ENCODE peak calls at places on chromosome 10, in four cellular contexts. G, N, I and O are unnamed samples.
A peak's percentile ranks its signal among the peaks of the same experiment; 100 is the strongest.

GRCh38 chr10:119263966-119264621 is 56.7 kb downstream of the GRK5 start:
- DNase-seq in G (peak; percentile 7), N (no peak), I (no peak), O (no peak)

GRCh38 chr10:132470306-132471124 is 67.1 kb upstream of the INPP5A start:
- DNase-seq in G (no peak), N (no peak), I (peak; percentile 31), O (no peak)

GRCh38 chr10:124995605-124996004 is 53.7 kb downstream of the ZRANB1 start:
- DNase-seq in G (no peak), N (no peak), I (no peak), O (no peak)

GRCh38 chr10:13371879-13372470 is 23.9 kb upstream of the SEPHS1 start:
- DNase-seq in G (peak; percentile 84), N (peak; percentile 90), I (peak; percentile 78), O (peak; percentile 43)

GRCh38 chr10:49187044-49187484 is 1.1 kb downstream of the TMEM273 start:
- DNase-seq in G (no peak), N (no peak), I (no peak), O (no peak)

GRCh38 chr10:48306870-48307531 is 524 bp downstream of the MAPK8 start:
- DNase-seq in G (peak; percentile 75), N (peak; percentile 25), I (no peak), O (no peak)

GRCh38 chr10:114923551-114923950 is 14.4 kb upstream of the TRUB1 start:
- DNase-seq in G (no peak), N (no peak), I (no peak), O (no peak)

GRCh38 chr10:9634466-9634865 is 1383.2 kb upstream of the CELF2 start:
- DNase-seq in G (peak; percentile 65), N (peak; percentile 42), I (no peak), O (peak; percentile 21)

GRCh38 chr10:119542357-119542989 is at the start of gene RGS10:
- DNase-seq in G (peak; percentile 92), N (peak; percentile 85), I (peak; percentile 74), O (no peak)

GRCh38 chr10:48199580-48200377 is 74.7 kb downstream of the FRMPD2 start:
- DNase-seq in G (peak; percentile 89), N (peak; percentile 35), I (no peak), O (peak; percentile 26)

GRCh38 chr10:103657061-103657591 is 163.6 kb downstream of the NEURL1 start:
- DNase-seq in G (no peak), N (no peak), I (no peak), O (no peak)

GRCh38 chr10:11517150-11517549 is 94.3 kb downstream of the USP6NL start:
- DNase-seq in G (no peak), N (no peak), I (no peak), O (no peak)

GRCh38 chr10:33249659-33250058 is 84.8 kb downstream of the NRP1 start:
- DNase-seq in G (no peak), N (no peak), I (no peak), O (no peak)

GRCh38 chr10:8412541-8412940 is 358.1 kb downstream of the GATA3 start:
- DNase-seq in G (no peak), N (no peak), I (no peak), O (no peak)

GRCh38 chr10:118027397-118027796 is 19.3 kb downstream of the RAB11FIP2 start:
- DNase-seq in G (no peak), N (no peak), I (no peak), O (no peak)

GRCh38 chr10:33812586-33812985 is 478.1 kb upstream of the NRP1 start:
- DNase-seq in G (no peak), N (no peak), I (no peak), O (no peak)

GRCh38 chr10:34319197-34319846 is 495.8 kb downstream of the PARD3 start:
- DNase-seq in G (peak; percentile 96), N (peak; percentile 92), I (no peak), O (peak; percentile 5)

GRCh38 chr10:103666109-103666508 is 172.6 kb downstream of the NEURL1 start:
- DNase-seq in G (peak; percentile 76), N (peak; percentile 37), I (no peak), O (no peak)

GRCh38 chr10:69438531-69439349 is 12.5 kb upstream of the TSPAN15 start:
- DNase-seq in G (peak; percentile 83), N (peak; percentile 70), I (no peak), O (no peak)

GRCh38 chr10:92688927-92689662 is 660 bp upstream of the HHEX start:
- DNase-seq in G (peak; percentile 45), N (no peak), I (no peak), O (no peak)

GRCh38 chr10:48254745-48255144 is 19.8 kb downstream of the FRMPD2 start:
- DNase-seq in G (no peak), N (no peak), I (no peak), O (no peak)

GRCh38 chr10:121078036-121078435 is 226.9 kb downstream of the WDR11 start:
- DNase-seq in G (no peak), N (peak; percentile 81), I (no peak), O (no peak)

GRCh38 chr10:110425684-110426293 is 71.9 kb upstream of the DUSP5 start:
- DNase-seq in G (peak; percentile 98), N (peak; percentile 64), I (no peak), O (peak; percentile 100)

GRCh38 chr10:42790835-42791234 is 8.2 kb downstream of the BMS1 start:
- DNase-seq in G (peak; percentile 27), N (no peak), I (no peak), O (no peak)

GRCh38 chr10:77639756-77640155 is 2.1 kb upstream of the KCNMA1 start:
- DNase-seq in G (no peak), N (no peak), I (no peak), O (no peak)

GRCh38 chr10:117165557-117166419 is 27.7 kb upstream of the VAX1 start:
- DNase-seq in G (peak; percentile 77), N (no peak), I (no peak), O (no peak)

GRCh38 chr10:6120691-6121090 is 31.9 kb downstream of the RBM17 start:
- DNase-seq in G (no peak), N (no peak), I (no peak), O (no peak)

GRCh38 chr10:55495555-55495954 is 694.5 kb upstream of the PCDH15 start:
- DNase-seq in G (no peak), N (no peak), I (no peak), O (no peak)

GRCh38 chr10:30587522-30588031 is 42.0 kb downstream of the LYZL2 start:
- DNase-seq in G (no peak), N (no peak), I (no peak), O (no peak)

GRCh38 chr10:60606343-60607080 is 171.8 kb upstream of the CDK1 start:
- DNase-seq in G (peak; percentile 79), N (peak; percentile 79), I (no peak), O (no peak)

GRCh38 chr10:21135396-21135973 is 238.4 kb upstream of the NEBL start:
- DNase-seq in G (no peak), N (peak; percentile 23), I (no peak), O (no peak)